ENCODE peak calls at places on chromosomes 3 and 15, in six cellular contexts. U is esophagus muscularis mucosa, P is transverse colon, R is breast epithelium, T is SK-N-MC, A is H1. O is an unnamed sample.
A peak's percentile ranks its signal among the peaks of the same experiment; 100 is the strongest.

GRCh38 chr15:32657941-32658340 is 16.4 kb downstream of the SCG5 start:
- DNase-seq in U (peak; percentile 34), P (no peak), R (no peak), T (no peak), A (peak; percentile 7), O (no peak)

GRCh38 chr3:4531478-4532025 is 38.4 kb downstream of the ITPR1 start:
- DNase-seq in U (no peak), P (no peak), R (no peak), T (no peak), A (no peak), O (no peak)

GRCh38 chr15:92921215-92922131 is 21.3 kb downstream of the CHD2 start:
- DNase-seq in U (no peak), P (no peak), R (no peak), T (no peak), A (no peak), O (no peak)

GRCh38 chr15:45287400-45287799 is 35.4 kb downstream of the SLC28A2 start:
- DNase-seq in U (peak; percentile 66), P (no peak), R (no peak), T (no peak), A (no peak), O (no peak)

GRCh38 chr3:193782747-193783146 is 189.7 kb downstream of the OPA1 start:
- DNase-seq in U (no peak), P (no peak), R (no peak), T (no peak), A (no peak), O (no peak)

GRCh38 chr15:34721802-34722795 is 32.7 kb downstream of the GJD2 start:
- DNase-seq in U (no peak), P (no peak), R (no peak), T (peak; percentile 5), A (peak; percentile 59), O (peak; percentile 63)

GRCh38 chr3:141092663-141093062 is 41.5 kb downstream of the SPSB4 start:
- DNase-seq in U (no peak), P (no peak), R (no peak), T (no peak), A (no peak), O (no peak)

GRCh38 chr15:75030023-75030413 is 6.6 kb downstream of the PPCDC start:
- DNase-seq in U (no peak), P (no peak), R (no peak), T (no peak), A (no peak), O (no peak)

GRCh38 chr15:41513282-41514227 is at the start of gene LTK:
- DNase-seq in U (no peak), P (peak; percentile 52), R (no peak), T (no peak), A (peak; percentile 81), O (no peak)

GRCh38 chr3:32460031-32460749 is 42.5 kb downstream of the CMTM6 start:
- DNase-seq in U (peak; percentile 89), P (peak; percentile 53), R (no peak), T (no peak), A (peak; percentile 79), O (no peak)

GRCh38 chr3:107524214-107525100 is 1.7 kb downstream of the BBX start:
- DNase-seq in U (no peak), P (peak; percentile 51), R (peak; percentile 39), T (no peak), A (no peak), O (peak; percentile 77)

GRCh38 chr3:49238274-49239127 is 38.5 kb downstream of the C3orf62 start:
- DNase-seq in U (peak; percentile 93), P (peak; percentile 33), R (no peak), T (no peak), A (no peak), O (peak; percentile 87)
- TF ChIP-seq POLR2AphosphoS5 in U (peak; percentile 70), P (peak; percentile 70), R (peak; percentile 66), T (no peak), A (no peak), O (peak; percentile 95)

DNA sequence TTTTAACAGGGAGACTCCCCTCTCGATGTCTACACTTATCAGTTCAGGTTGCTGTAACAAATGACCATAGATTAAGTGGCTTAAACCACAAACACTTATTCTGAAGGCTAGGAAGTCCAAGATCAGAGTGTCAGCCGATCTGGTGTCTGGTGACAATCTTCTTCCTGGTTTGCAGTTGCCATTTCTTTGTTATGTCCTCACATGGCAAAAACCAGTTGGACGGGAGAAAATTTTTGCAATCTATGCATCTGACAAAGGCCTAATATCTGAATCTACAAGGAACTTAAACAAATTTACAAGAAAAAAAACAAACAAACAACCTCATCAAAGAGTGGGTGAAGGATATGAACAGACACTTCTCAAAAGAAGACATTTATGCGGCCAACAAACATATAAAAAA is 116.9 kb upstream of the FOXB1 start:
- DNase-seq in U (no peak), P (no peak), R (no peak), T (no peak), A (no peak), O (no peak)
- H3K27ac ChIP-seq in U (no peak overlapping the region), P (no peak overlapping the region), R (no peak overlapping the region), T (no peak overlapping the region), A (no peak overlapping the region), O (no peak overlapping the region)

GRCh38 chr3:186605078-186605477 is 7.8 kb upstream of the AHSG start:
- DNase-seq in U (no peak), P (no peak), R (no peak), T (no peak), A (no peak), O (no peak)

GRCh38 chr3:186609247-186609868 is 3.5 kb upstream of the AHSG start:
- DNase-seq in U (no peak), P (no peak), R (no peak), T (no peak), A (no peak), O (no peak)

GRCh38 chr3:186603159-186603558 is 9.7 kb upstream of the AHSG start:
- DNase-seq in U (no peak), P (no peak), R (no peak), T (no peak), A (no peak), O (no peak)

GRCh38 chr3:186608624-186609215 is 4.1 kb upstream of the AHSG start:
- DNase-seq in U (no peak), P (no peak), R (no peak), T (no peak), A (no peak), O (no peak)

GRCh38 chr3:186605561-186606545 is 7.0 kb upstream of the AHSG start:
- DNase-seq in U (no peak), P (no peak), R (no peak), T (no peak), A (no peak), O (no peak)
- TF ChIP-seq POLR2AphosphoS5 in U (no peak), P (no peak), R (no peak), T (no peak), A (no peak), O (no peak)

GRCh38 chr3:157353657-157354056 is 83.0 kb upstream of the PTX3 start:
- DNase-seq in U (no peak), P (no peak), R (no peak), T (no peak), A (no peak), O (no peak)
- H3K27ac ChIP-seq in U (no peak overlapping the region), P (no peak overlapping the region), R (no peak overlapping the region), T (no peak overlapping the region), A (no peak overlapping the region), O (no peak overlapping the region)

GRCh38 chr15:48177875-48178611 is at the start of gene MYEF2:
- DNase-seq in U (no peak), P (peak; percentile 74), R (peak; percentile 32), T (no peak), A (peak; percentile 93), O (peak; percentile 83)
- TF ChIP-seq POLR2AphosphoS5 in U (peak; percentile 66), P (no peak), R (no peak), T (peak; percentile 61), A (peak; percentile 85), O (peak; percentile 48)

DNA sequence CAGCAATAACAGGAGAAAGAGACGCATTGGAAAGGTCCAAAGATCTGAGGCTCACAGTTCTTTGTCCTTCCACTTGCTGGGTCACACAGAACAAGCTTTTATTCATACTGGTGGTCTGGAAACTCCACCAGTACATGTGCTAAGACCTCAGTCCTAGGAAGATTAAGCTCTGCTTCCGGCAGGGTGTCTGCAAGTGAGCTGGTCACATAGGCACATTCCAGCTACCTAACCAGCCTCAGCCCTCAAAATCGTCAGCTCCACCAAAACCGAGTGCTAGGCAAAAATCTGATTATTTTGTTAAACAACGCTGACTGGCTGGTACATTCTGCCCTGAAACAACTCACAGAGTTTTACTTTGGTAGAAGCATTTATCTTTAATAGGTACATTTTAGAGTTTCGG is 2.2 kb downstream of the ZBED2 start:
- DNase-seq in U (no peak), P (no peak), R (no peak), T (no peak), A (no peak), O (no peak)
- H3K27ac ChIP-seq in U (no peak overlapping the region), P (no peak overlapping the region), R (no peak overlapping the region), T (no peak overlapping the region), A (no peak overlapping the region), O (no peak overlapping the region)

DNA sequence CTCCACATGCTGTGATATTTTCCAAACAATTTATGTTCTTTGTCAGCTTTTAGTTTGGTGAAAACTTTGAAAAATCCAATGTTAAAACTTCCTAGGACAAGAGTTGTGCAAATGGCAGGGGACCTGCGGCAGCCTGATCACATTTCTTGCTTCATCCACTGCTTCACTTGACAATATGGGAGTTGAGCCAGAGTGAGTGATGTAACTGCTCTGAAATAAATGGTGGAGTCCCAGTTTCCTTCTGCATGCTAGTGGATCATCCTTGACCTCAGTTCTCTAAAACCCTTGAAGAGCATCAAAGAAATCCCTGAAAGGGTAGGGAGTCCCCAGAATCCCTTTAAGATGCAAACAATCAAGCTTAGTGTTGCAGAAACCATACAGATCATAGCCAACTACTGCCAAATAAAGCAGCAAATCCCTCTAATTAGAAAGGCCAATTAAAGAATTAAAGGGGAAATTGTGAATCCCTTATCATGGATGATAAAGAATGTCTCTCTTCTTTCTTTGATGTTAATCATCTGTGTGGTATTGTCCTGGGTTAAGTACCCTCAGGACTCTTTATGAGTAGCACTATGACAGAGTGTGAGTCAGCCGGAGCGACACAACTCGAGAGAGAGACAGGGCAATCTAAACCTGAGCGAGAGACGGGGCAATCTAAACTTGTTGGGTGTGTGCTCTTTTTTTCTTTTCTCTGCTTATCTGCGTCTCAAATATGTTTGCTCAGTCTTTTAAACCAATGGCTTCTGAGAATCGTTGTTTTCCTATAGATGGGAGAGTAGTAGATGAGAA is 41.8 kb upstream of the GAP43 start:
- DNase-seq in U (no peak), P (no peak), R (no peak), T (no peak), A (no peak), O (no peak)
- TF ChIP-seq POLR2AphosphoS5 in U (no peak), P (no peak), R (no peak), T (no peak), A (no peak), O (no peak)

GRCh38 chr3:99639579-99639978 is 1.2 kb downstream of the COL8A1 start:
- DNase-seq in U (no peak), P (no peak), R (no peak), T (peak; percentile 73), A (no peak), O (no peak)
- H3K27ac ChIP-seq in U (peak overlapping the region; percentile 92), P (peak overlapping the region; percentile 86), R (no peak overlapping the region), T (no peak overlapping the region), A (no peak overlapping the region), O (peak overlapping the region; percentile 85)

O was measured in sigmoid colon.